ENCODE peak calls at places on chromosome 3, in nine cellular contexts. Y is left colon; X is PC-3; L is RWPE2; P is stimulated activated naive CD8-positive, alpha-beta T cell treated with anti-CD3 and anti-CD28 coated beads, Interleukin-15, Interleukin-2, amounts not matched to agents 100 U/mL and 50 U/mL, for 24 hours; R is right lobe of liver; N is activated naive CD8-positive, alpha-beta T cell treated with anti-CD3 and anti-CD28 coated beads, Interleukin-2, amount 10 ng/mL, durations not matched to agents 7 days and 5 days; D is activated CD8-positive, alpha-beta T cell treated with anti-CD3 and anti-CD28 coated beads for 36 hours; U is heart right ventricle. Z is an unnamed sample.

GRCh38 chr3:134237454-134238145 is 13.1 kb downstream of the RYK start:
- ATAC-seq in Y (peak), X (no peak), L (no peak), P (no peak), R (peak), N (no peak), D (no peak), U (no peak), Z (no peak)

GRCh38 chr3:31498824-31499223 is 33.9 kb upstream of the STT3B start:
- ATAC-seq in Y (no peak), X (no peak), L (no peak), P (no peak), R (no peak), N (no peak), D (no peak), U (no peak), Z (no peak)

GRCh38 chr3:41477399-41478014 is 278.2 kb downstream of the CTNNB1 start:
- ATAC-seq in Y (peak), X (no peak), L (no peak), P (no peak), R (peak), N (no peak), D (no peak), U (no peak), Z (no peak)

GRCh38 chr3:32951410-32951811 is at the start of gene CCR4:
- ATAC-seq in Y (no peak), X (no peak), L (no peak), P (peak), R (peak), N (peak), D (peak), U (no peak), Z (no peak)

GRCh38 chr3:46463120-46463867 is 1.4 kb downstream of the LTF start:
- ATAC-seq in Y (no peak), X (peak), L (no peak), P (no peak), R (no peak), N (no peak), D (no peak), U (peak), Z (peak)

GRCh38 chr3:120052685-120053084 is 41.6 kb downstream of the GSK3B start:
- ATAC-seq in Y (no peak), X (no peak), L (no peak), P (no peak), R (no peak), N (no peak), D (no peak), U (no peak), Z (no peak)

GRCh38 chr3:114389156-114389555 is 95.3 kb downstream of the TIGIT start:
- ATAC-seq in Y (no peak), X (no peak), L (no peak), P (no peak), R (no peak), N (peak), D (peak), U (no peak), Z (no peak)

GRCh38 chr3:192817053-192817452 is 89.7 kb upstream of the FGF12 start:
- ATAC-seq in Y (no peak), X (peak), L (peak), P (peak), R (no peak), N (peak), D (peak), U (no peak), Z (no peak)

GRCh38 chr3:147299656-147300055 is 106.7 kb downstream of the ZIC4 start:
- ATAC-seq in Y (no peak), X (no peak), L (no peak), P (no peak), R (no peak), N (no peak), D (no peak), U (no peak), Z (no peak)

GRCh38 chr3:8938021-8938420 is 25.3 kb downstream of the RAD18 start:
- ATAC-seq in Y (no peak), X (peak), L (peak), P (no peak), R (peak), N (no peak), D (peak), U (no peak), Z (no peak)

GRCh38 chr3:183260167-183260904 is 7.3 kb downstream of the B3GNT5 start:
- ATAC-seq in Y (peak), X (no peak), L (no peak), P (no peak), R (peak), N (no peak), D (no peak), U (no peak), Z (peak)

GRCh38 chr3:20396335-20396734 is 210.3 kb upstream of the SGO1 start:
- ATAC-seq in Y (no peak), X (no peak), L (no peak), P (no peak), R (no peak), N (no peak), D (no peak), U (no peak), Z (no peak)

GRCh38 chr3:172054115-172054764 is 14.9 kb downstream of the FNDC3B start:
- ATAC-seq in Y (no peak), X (no peak), L (no peak), P (no peak), R (no peak), N (no peak), D (no peak), U (peak), Z (no peak)

GRCh38 chr3:11300970-11301369 is 28.8 kb downstream of the ATG7 start:
- ATAC-seq in Y (no peak), X (no peak), L (no peak), P (peak), R (peak), N (peak), D (peak), U (no peak), Z (no peak)

GRCh38 chr3:108134555-108134880 is 43.7 kb upstream of the CD47 start:
- ATAC-seq in Y (no peak), X (no peak), L (no peak), P (no peak), R (no peak), N (peak), D (peak), U (no peak), Z (no peak)

GRCh38 chr3:100463002-100463401 is 29.4 kb upstream of the TMEM45A start:
- ATAC-seq in Y (peak), X (peak), L (peak), P (peak), R (peak), N (peak), D (peak), U (no peak), Z (peak)

GRCh38 chr3:140023616-140024530 is 88.9 kb downstream of the CLSTN2 start:
- ATAC-seq in Y (no peak), X (no peak), L (no peak), P (no peak), R (no peak), N (no peak), D (no peak), U (peak), Z (peak)

GRCh38 chr3:155854147-155854940 is at the start of gene SLC33A1:
- ATAC-seq in Y (peak), X (peak), L (peak), P (peak), R (peak), N (peak), D (peak), U (peak), Z (peak)

GRCh38 chr3:196192036-196193001 is 18.9 kb downstream of the ZDHHC19 start:
- ATAC-seq in Y (peak), X (no peak), L (no peak), P (peak), R (peak), N (peak), D (peak), U (no peak), Z (peak)

GRCh38 chr3:17589888-17590287 is 152.5 kb downstream of the TBC1D5 start:
- ATAC-seq in Y (no peak), X (no peak), L (no peak), P (no peak), R (no peak), N (no peak), D (no peak), U (no peak), Z (no peak)

GRCh38 chr3:43759297-43759782 is 68.6 kb downstream of the ABHD5 start:
- ATAC-seq in Y (no peak), X (peak), L (peak), P (peak), R (peak), N (no peak), D (peak), U (peak), Z (peak)

GRCh38 chr3:38521391-38521987 is 25.3 kb downstream of the EXOG start:
- ATAC-seq in Y (peak), X (peak), L (peak), P (no peak), R (peak), N (no peak), D (peak), U (peak), Z (peak)

GRCh38 chr3:143571548-143571947 is 276.7 kb downstream of the SLC9A9 start:
- ATAC-seq in Y (no peak), X (no peak), L (no peak), P (no peak), R (no peak), N (no peak), D (no peak), U (no peak), Z (no peak)

GRCh38 chr3:150371741-150372254 is 36.3 kb upstream of the TSC22D2 start:
- ATAC-seq in Y (peak), X (peak), L (peak), P (no peak), R (peak), N (no peak), D (no peak), U (peak), Z (peak)

GRCh38 chr3:142817356-142817755 is 71.5 kb downstream of the PCOLCE2 start:
- ATAC-seq in Y (no peak), X (no peak), L (no peak), P (no peak), R (no peak), N (no peak), D (no peak), U (peak), Z (no peak)

GRCh38 chr3:4980229-4981159 is 1.3 kb downstream of the BHLHE40 start:
- ATAC-seq in Y (peak), X (peak), L (peak), P (peak), R (peak), N (peak), D (peak), U (peak), Z (peak)

GRCh38 chr3:177781686-177782161 is 584.4 kb upstream of the TBL1XR1 start:
- ATAC-seq in Y (no peak), X (no peak), L (no peak), P (no peak), R (peak), N (no peak), D (no peak), U (peak), Z (no peak)

GRCh38 chr3:105397974-105398373 is 31.3 kb downstream of the ALCAM start:
- ATAC-seq in Y (no peak), X (peak), L (no peak), P (no peak), R (no peak), N (no peak), D (no peak), U (no peak), Z (no peak)

GRCh38 chr3:181855825-181856224 is 144.1 kb downstream of the SOX2 start:
- ATAC-seq in Y (no peak), X (no peak), L (no peak), P (no peak), R (no peak), N (no peak), D (no peak), U (no peak), Z (no peak)

GRCh38 chr3:26247669-26248068 is 374.9 kb upstream of the LRRC3B start:
- ATAC-seq in Y (no peak), X (no peak), L (no peak), P (no peak), R (no peak), N (no peak), D (no peak), U (no peak), Z (no peak)

GRCh38 chr3:141070727-141071357 is 19.7 kb downstream of the SPSB4 start:
- ATAC-seq in Y (no peak), X (no peak), L (no peak), P (no peak), R (no peak), N (no peak), D (no peak), U (no peak), Z (no peak)

GRCh38 chr3:11185564-11186317 is 31.4 kb downstream of the HRH1 start:
- ATAC-seq in Y (peak), X (peak), L (peak), P (no peak), R (peak), N (no peak), D (no peak), U (peak), Z (peak)